ENCODE peak calls at places on chromosomes 5 and 9, in four cellular contexts. V, C, J and B are unnamed samples.

GRCh38 chr5:73322453-73323076 is 126.0 kb downstream of the FOXD1 start:
- DNase-seq in V (no peak), C (no peak), J (no peak), B (no peak)

GRCh38 chr5:5341531-5342292 is 80.8 kb upstream of the ICE1 start:
- DNase-seq in V (no peak), C (no peak), J (no peak), B (no peak)

GRCh38 chr5:42992035-42992570 is 48.0 kb downstream of the ANXA2R start:
- DNase-seq in V (peak; percentile 80), C (peak; percentile 42), J (peak; percentile 82), B (peak; percentile 68)

GRCh38 chr9:122402403-122403268 is 31.8 kb downstream of the PTGS1 start:
- DNase-seq in V (no peak), C (peak; percentile 96), J (no peak), B (no peak)

GRCh38 chr5:132459031-132459982 is 31.3 kb downstream of the IRF1 start:
- DNase-seq in V (peak; percentile 60), C (peak; percentile 26), J (no peak), B (peak; percentile 49)

GRCh38 chr5:38926121-38926520 is 80.3 kb downstream of the OSMR start:
- DNase-seq in V (no peak), C (no peak), J (no peak), B (no peak)

GRCh38 chr5:62937661-62938558 is 359.3 kb downstream of the LRRC70 start:
- DNase-seq in V (no peak), C (no peak), J (no peak), B (no peak)

GRCh38 chr9:92654481-92655301 is 15.2 kb downstream of the IPPK start:
- DNase-seq in V (no peak), C (no peak), J (no peak), B (no peak)

GRCh38 chr5:160833806-160834205 is 18.2 kb downstream of the ATP10B start:
- DNase-seq in V (no peak), C (no peak), J (no peak), B (no peak)

GRCh38 chr5:66933066-66933465 is 263.5 kb downstream of the CD180 start:
- DNase-seq in V (no peak), C (no peak), J (no peak), B (no peak)

GRCh38 chr5:150113047-150113744 is 26.8 kb upstream of the CSF1R start:
- DNase-seq in V (no peak), C (no peak), J (peak; percentile 35), B (peak; percentile 25)

GRCh38 chr9:112354081-112354743 is 20.8 kb upstream of the PTBP3 start:
- DNase-seq in V (no peak), C (no peak), J (no peak), B (no peak)

GRCh38 chr5:95839658-95840057 is 17.1 kb upstream of the GLRX start:
- DNase-seq in V (no peak), C (no peak), J (no peak), B (no peak)

DNA sequence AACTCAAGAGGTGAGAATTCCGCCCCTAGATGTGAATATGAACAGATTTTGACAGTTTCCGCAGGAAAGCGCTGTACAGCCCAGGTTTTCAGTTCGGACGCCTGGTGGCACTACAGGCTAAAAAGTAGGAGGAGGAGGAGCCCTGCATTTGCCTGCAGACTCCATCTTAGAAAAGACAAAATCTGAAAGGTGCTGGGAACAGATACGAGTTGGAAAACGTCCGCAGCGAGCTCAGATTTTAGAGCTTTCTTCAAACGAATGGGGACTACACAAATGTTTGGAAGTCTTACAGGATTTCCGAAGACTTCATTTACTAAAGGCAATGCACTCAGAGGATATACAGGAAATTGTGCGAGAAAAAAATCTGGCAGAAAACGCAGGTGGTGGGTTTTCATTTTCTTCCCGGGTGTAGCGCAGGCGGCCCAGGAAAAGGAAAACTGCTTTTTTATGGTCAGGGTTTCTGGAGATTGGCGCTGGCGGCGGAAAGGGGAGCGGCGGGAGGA is 9.9 kb upstream of the PCDHB2 start:
- DNase-seq in V (peak; percentile 18), C (no peak), J (peak; percentile 90), B (no peak)
- TF ChIP-seq POLR2AphosphoS5 in V (no peak), C (no peak), J (peak; percentile 68), B (no peak)

GRCh38 chr9:83503881-83504280 is 34.3 kb downstream of the FRMD3 start:
- DNase-seq in V (no peak), C (no peak), J (no peak), B (no peak)
- TF ChIP-seq POLR2AphosphoS5 in V (no peak), C (no peak), J (no peak), B (no peak)

GRCh38 chr5:139660105-139660915 is 12.2 kb downstream of the CXXC5 start:
- DNase-seq in V (peak; percentile 82), C (no peak), J (no peak), B (peak; percentile 92)
- TF ChIP-seq POLR2AphosphoS5 in V (peak; percentile 42), C (peak; percentile 73), J (no peak), B (peak; percentile 56)

GRCh38 chr9:137390553-137391410 is 32.2 kb downstream of the EXD3 start:
- DNase-seq in V (peak; percentile 57), C (no peak), J (no peak), B (no peak)
- TF ChIP-seq POLR2AphosphoS5 in V (peak; percentile 46), C (no peak), J (no peak), B (no peak)

GRCh38 chr5:91098581-91098980 is 284.5 kb downstream of the ARRDC3 start:
- DNase-seq in V (no peak), C (no peak), J (no peak), B (no peak)
- TF ChIP-seq POLR2AphosphoS5 in V (no peak), C (no peak), J (no peak), B (no peak)

GRCh38 chr9:120904999-120905793 is 21.4 kb downstream of the TRAF1 start:
- DNase-seq in V (no peak), C (no peak), J (no peak), B (no peak)
- TF ChIP-seq POLR2AphosphoS5 in V (no peak), C (no peak), J (no peak), B (no peak)

DNA sequence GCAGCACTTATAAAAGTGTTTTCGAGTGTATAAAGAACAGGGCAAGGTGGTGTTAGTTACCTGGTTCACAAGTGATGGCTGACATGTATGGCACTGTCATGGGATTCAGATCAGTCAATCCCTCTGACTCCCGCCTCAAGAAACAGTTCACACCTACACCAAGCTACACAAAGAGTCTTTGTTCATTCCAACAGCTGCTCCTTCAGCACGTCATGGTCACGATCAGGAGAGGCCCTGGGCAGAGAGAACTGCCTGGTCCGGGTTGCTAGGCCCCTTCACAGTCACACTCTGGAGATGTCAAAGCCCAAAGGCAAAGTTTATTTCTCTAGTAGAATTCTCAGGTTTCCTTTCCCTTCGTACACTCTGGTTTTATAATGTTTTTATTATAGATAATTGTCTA is 426.7 kb downstream of the ZSWIM6 start:
- DNase-seq in V (no peak), C (no peak), J (no peak), B (no peak)
- TF ChIP-seq POLR2AphosphoS5 in V (no peak), C (no peak), J (no peak), B (no peak)